ENCODE peak calls at places on chromosomes 1 and 21, in five cellular contexts. One of them, this sample, is unnamed.
A peak's percentile ranks its signal among the peaks of the same experiment; 100 is the strongest.

GRCh38 chr21:24840287-24840686 is 767.0 kb downstream of the MRPL39 start:
- DNase-seq in AG09309: no peak
- DNase-seq in mucosa of descending colon: peak; percentile 18
- DNase-seq in Caco-2: no peak
- DNase-seq in GM13977: no peak
- DNase-seq in this sample: no peak

GRCh38 chr1:40774266-40774998 is 9.2 kb upstream of the KCNQ4 start:
- DNase-seq in AG09309: no peak
- DNase-seq in mucosa of descending colon: peak; percentile 78
- DNase-seq in Caco-2: peak; percentile 53
- DNase-seq in GM13977: peak; percentile 63
- DNase-seq in this sample: peak; percentile 73

GRCh38 chr1:9960705-9961562 is 17.7 kb downstream of the NMNAT1 start:
- DNase-seq in AG09309: no peak
- DNase-seq in mucosa of descending colon: no peak
- DNase-seq in Caco-2: no peak
- DNase-seq in GM13977: peak; percentile 40
- DNase-seq in this sample: peak; percentile 45

GRCh38 chr1:3171761-3172160 is 102.8 kb downstream of the PRDM16 start:
- DNase-seq in AG09309: no peak
- DNase-seq in mucosa of descending colon: no peak
- DNase-seq in Caco-2: no peak
- DNase-seq in GM13977: no peak
- DNase-seq in this sample: no peak

GRCh38 chr1:147626739-147627138 is 43.6 kb downstream of the ACP6 start:
- DNase-seq in AG09309: no peak
- DNase-seq in mucosa of descending colon: no peak
- DNase-seq in Caco-2: no peak
- DNase-seq in GM13977: no peak
- DNase-seq in this sample: no peak

GRCh38 chr1:168531605-168532345 is 12.0 kb downstream of the XCL2 start:
- DNase-seq in AG09309: no peak
- DNase-seq in mucosa of descending colon: no peak
- DNase-seq in Caco-2: no peak
- DNase-seq in GM13977: no peak
- DNase-seq in this sample: no peak

GRCh38 chr1:210328746-210329488 is at the start of gene HHAT:
- DNase-seq in AG09309: peak; percentile 24
- DNase-seq in mucosa of descending colon: peak; percentile 91
- DNase-seq in Caco-2: peak; percentile 78
- DNase-seq in GM13977: peak; percentile 85
- DNase-seq in this sample: peak; percentile 86

GRCh38 chr1:202164271-202165037 is 4.1 kb upstream of the PTPN7 start:
- DNase-seq in AG09309: no peak
- DNase-seq in mucosa of descending colon: no peak
- DNase-seq in Caco-2: no peak
- DNase-seq in GM13977: peak; percentile 87
- DNase-seq in this sample: peak; percentile 83

GRCh38 chr1:206826409-206826808 is 39.0 kb upstream of the IL20 start:
- DNase-seq in AG09309: no peak
- DNase-seq in mucosa of descending colon: no peak
- DNase-seq in Caco-2: no peak
- DNase-seq in GM13977: no peak
- DNase-seq in this sample: no peak

GRCh38 chr21:34022557-34023335 is 50.6 kb upstream of the MRPS6 start:
- DNase-seq in AG09309: no peak
- DNase-seq in mucosa of descending colon: no peak
- DNase-seq in Caco-2: no peak
- DNase-seq in GM13977: no peak
- DNase-seq in this sample: no peak

GRCh38 chr1:7470904-7471638 is 300.0 kb upstream of the VAMP3 start:
- DNase-seq in AG09309: peak; percentile 94
- DNase-seq in mucosa of descending colon: peak; percentile 50
- DNase-seq in Caco-2: no peak
- DNase-seq in GM13977: no peak
- DNase-seq in this sample: no peak

GRCh38 chr1:153565529-153566374 is at the start of gene S100A2:
- DNase-seq in AG09309: peak; percentile 85
- DNase-seq in mucosa of descending colon: peak; percentile 67
- DNase-seq in Caco-2: peak; percentile 52
- DNase-seq in GM13977: peak; percentile 65
- DNase-seq in this sample: no peak

GRCh38 chr1:173421266-173421665 is 55.9 kb upstream of the PRDX6 start:
- DNase-seq in AG09309: no peak
- DNase-seq in mucosa of descending colon: no peak
- DNase-seq in Caco-2: no peak
- DNase-seq in GM13977: no peak
- DNase-seq in this sample: no peak

GRCh38 chr1:204809488-204809887 is 61.2 kb upstream of the NFASC start:
- DNase-seq in AG09309: no peak
- DNase-seq in mucosa of descending colon: no peak
- DNase-seq in Caco-2: no peak
- DNase-seq in GM13977: no peak
- DNase-seq in this sample: no peak

GRCh38 chr1:66418021-66418420 is 115.9 kb upstream of the SGIP1 start:
- DNase-seq in AG09309: no peak
- DNase-seq in mucosa of descending colon: no peak
- DNase-seq in Caco-2: no peak
- DNase-seq in GM13977: no peak
- DNase-seq in this sample: no peak

DNA sequence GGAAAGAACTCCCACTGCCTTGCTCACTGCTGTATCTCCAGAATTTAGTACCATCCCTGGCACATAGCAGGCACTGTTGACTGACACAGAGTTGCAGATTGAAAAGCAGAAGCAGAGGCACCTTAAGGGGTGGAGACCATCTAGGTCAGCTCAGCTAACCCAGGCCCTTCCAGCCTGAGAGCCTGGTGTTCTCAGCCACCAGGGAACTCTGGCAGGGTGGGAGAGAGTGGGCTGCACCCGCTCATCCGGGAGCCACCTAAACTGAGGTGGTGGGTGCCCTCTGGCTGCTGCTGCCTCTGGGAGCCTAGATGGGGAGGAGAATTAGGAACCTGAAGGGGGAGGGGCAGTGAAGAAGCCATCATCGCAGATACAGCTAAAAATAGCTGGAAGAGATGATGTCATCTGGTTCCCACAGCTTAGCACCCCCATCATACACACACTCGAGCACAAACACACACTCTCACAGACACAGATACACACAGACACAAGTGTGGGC is 1.5 kb upstream of the TSPAN1 start:
- DNase-seq in AG09309: no peak
- DNase-seq in mucosa of descending colon: no peak
- DNase-seq in Caco-2: no peak
- DNase-seq in GM13977: no peak
- DNase-seq in this sample: no peak
- TF ChIP-seq CTCF in AG09309: no peak
- TF ChIP-seq CTCF in mucosa of descending colon: no peak
- TF ChIP-seq CTCF in Caco-2: no peak
- TF ChIP-seq CTCF in GM13977: no peak
- TF ChIP-seq CTCF in this sample: no peak

GRCh38 chr1:186155594-186155993 is 219.5 kb downstream of the TPR start:
- DNase-seq in AG09309: peak; percentile 58
- DNase-seq in mucosa of descending colon: no peak
- DNase-seq in Caco-2: no peak
- DNase-seq in GM13977: peak; percentile 39
- DNase-seq in this sample: peak; percentile 14
- TF ChIP-seq CTCF in AG09309: peak; percentile 65
- TF ChIP-seq CTCF in mucosa of descending colon: no peak
- TF ChIP-seq CTCF in Caco-2: peak; percentile 49
- TF ChIP-seq CTCF in GM13977: peak; percentile 52
- TF ChIP-seq CTCF in this sample: peak; percentile 41

GRCh38 chr1:53319296-53320101 is 8.4 kb downstream of the LRP8 start:
- DNase-seq in AG09309: no peak
- DNase-seq in mucosa of descending colon: peak; percentile 8
- DNase-seq in Caco-2: no peak
- DNase-seq in GM13977: no peak
- DNase-seq in this sample: no peak

GRCh38 chr1:53323316-53323715 is 4.6 kb downstream of the LRP8 start:
- DNase-seq in AG09309: no peak
- DNase-seq in mucosa of descending colon: peak; percentile 15
- DNase-seq in Caco-2: no peak
- DNase-seq in GM13977: no peak
- DNase-seq in this sample: no peak

GRCh38 chr1:53321776-53322602 is 5.9 kb downstream of the LRP8 start:
- DNase-seq in AG09309: no peak
- DNase-seq in mucosa of descending colon: peak; percentile 2
- DNase-seq in Caco-2: no peak
- DNase-seq in GM13977: no peak
- DNase-seq in this sample: no peak

GRCh38 chr1:53320646-53321045 is 7.2 kb downstream of the LRP8 start:
- DNase-seq in AG09309: no peak
- DNase-seq in mucosa of descending colon: peak; percentile 5
- DNase-seq in Caco-2: no peak
- DNase-seq in GM13977: no peak
- DNase-seq in this sample: no peak

DNA sequence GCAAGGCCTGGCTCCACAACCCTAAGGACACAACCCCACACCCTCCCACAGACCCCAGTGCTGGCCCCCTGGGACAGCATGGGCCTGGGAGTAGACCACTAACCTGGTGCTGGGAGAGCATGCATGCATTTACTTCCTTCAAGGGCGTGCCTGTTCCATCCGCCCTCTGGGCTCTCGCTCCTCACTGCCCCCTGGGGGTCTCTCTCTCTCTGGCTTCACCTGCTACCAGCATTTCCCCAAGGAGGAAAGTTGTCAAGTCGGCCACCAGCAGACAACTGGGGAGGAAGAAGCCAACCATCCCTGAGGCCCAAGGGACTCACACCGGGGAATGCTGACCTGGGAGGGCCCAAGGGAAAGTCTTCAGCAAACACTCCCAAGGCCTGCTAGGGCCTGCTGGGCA is 6.5 kb downstream of the LRP8 start:
- DNase-seq in AG09309: no peak
- DNase-seq in mucosa of descending colon: peak; percentile 13
- DNase-seq in Caco-2: no peak
- DNase-seq in GM13977: no peak
- DNase-seq in this sample: no peak
- TF ChIP-seq CTCF in AG09309: peak; percentile 30
- TF ChIP-seq CTCF in mucosa of descending colon: no peak
- TF ChIP-seq CTCF in Caco-2: no peak
- TF ChIP-seq CTCF in GM13977: peak; percentile 41
- TF ChIP-seq CTCF in this sample: no peak

DNA sequence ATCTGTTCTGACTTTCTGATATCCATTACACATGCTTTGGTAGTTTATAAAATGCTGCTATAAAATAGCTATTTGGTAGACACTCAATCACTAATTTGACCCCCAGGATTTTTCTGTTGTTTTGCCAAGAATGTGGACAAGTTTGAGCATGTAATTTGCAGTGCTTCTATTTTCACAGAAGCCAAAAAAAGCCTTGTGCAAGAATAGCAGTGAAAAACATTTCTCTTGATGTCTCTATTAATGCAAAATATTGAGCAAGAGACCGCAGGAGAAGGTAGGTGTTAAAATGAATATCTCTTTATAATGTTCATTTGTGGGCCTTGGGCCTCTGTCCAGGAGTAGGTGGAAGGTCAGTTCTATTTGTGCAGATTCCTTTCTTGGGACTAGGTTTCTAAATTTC is 22.5 kb downstream of the MAP3K7CL start:
- DNase-seq in AG09309: no peak
- DNase-seq in mucosa of descending colon: no peak
- DNase-seq in Caco-2: no peak
- DNase-seq in GM13977: no peak
- DNase-seq in this sample: no peak
- TF ChIP-seq CTCF in AG09309: no peak
- TF ChIP-seq CTCF in mucosa of descending colon: no peak
- TF ChIP-seq CTCF in Caco-2: no peak
- TF ChIP-seq CTCF in GM13977: no peak
- TF ChIP-seq CTCF in this sample: no peak

This sample was measured in GM20000.